ENCODE peak calls at places on chromosomes 12 and 14, in six cellular contexts. S is sigmoid colon, O is IMR-90, V is ascending aorta, Z is heart right ventricle, Y is HAP-1. C is an unnamed sample.

GRCh38 chr14:36096090-36096489 is 80.4 kb downstream of the PTCSC3 start:
- DNase-seq in O (peak; percentile 52), Z (no peak), V (no peak), Y (no peak), S (no peak), C (no peak)

GRCh38 chr14:58947816-58948440 is 240.5 kb upstream of the DAAM1 start:
- DNase-seq in S (no peak), O (no peak), Y (no peak), Z (no peak), V (no peak), C (no peak)

GRCh38 chr12:131208425-131208824 is 254.7 kb downstream of the ADGRD1 start:
- DNase-seq in V (peak; percentile 33), Z (no peak), S (no peak), O (no peak), Y (no peak), C (no peak)

GRCh38 chr12:93772003-93772402 is 94.8 kb downstream of the CRADD start:
- DNase-seq in Z (no peak), Y (no peak), V (no peak), S (no peak), O (no peak), C (no peak)

GRCh38 chr14:73753887-73754880 is 40.0 kb upstream of the PNMA1 start:
- DNase-seq in O (no peak), S (peak; percentile 83), Z (no peak), V (no peak), Y (no peak), C (no peak)

GRCh38 chr12:2642896-2643425 is 151.8 kb upstream of the FKBP4 start:
- DNase-seq in Z (no peak), V (peak; percentile 27), O (no peak), S (peak; percentile 46), Y (no peak), C (no peak)

GRCh38 chr12:46442239-46442638 is 69.7 kb upstream of the SLC38A2 start:
- DNase-seq in Z (no peak), O (peak; percentile 82), Y (no peak), S (no peak), V (no peak), C (no peak)

GRCh38 chr14:81233615-81234014 is 12.9 kb upstream of the GTF2A1 start:
- DNase-seq in S (no peak), Y (no peak), V (no peak), Z (no peak), O (no peak), C (no peak)

GRCh38 chr12:113453330-113453729 is 18.3 kb downstream of the LHX5 start:
- DNase-seq in S (no peak), Y (no peak), Z (no peak), V (no peak), O (no peak), C (no peak)

GRCh38 chr12:79300199-79300568 is 390.6 kb downstream of the PAWR start:
- DNase-seq in Z (no peak), Y (no peak), S (no peak), V (no peak), O (peak; percentile 91), C (no peak)

GRCh38 chr12:128643106-128643651 is 180.6 kb downstream of the SLC15A4 start:
- DNase-seq in Y (no peak), Z (no peak), V (no peak), S (no peak), O (no peak), C (no peak)

GRCh38 chr12:104275689-104276088 is 27.9 kb upstream of the EID3 start:
- DNase-seq in O (peak; percentile 53), Y (no peak), V (no peak), Z (no peak), S (no peak), C (no peak)

GRCh38 chr12:104274811-104275210 is 28.7 kb upstream of the EID3 start:
- DNase-seq in V (no peak), O (no peak), Z (no peak), Y (no peak), S (no peak), C (no peak)

GRCh38 chr12:104279164-104279563 is 24.4 kb upstream of the EID3 start:
- DNase-seq in S (no peak), Y (no peak), Z (no peak), V (no peak), O (no peak), C (no peak)

GRCh38 chr12:104273503-104273902 is 30.0 kb upstream of the EID3 start:
- DNase-seq in Z (no peak), Y (no peak), O (no peak), S (no peak), V (no peak), C (no peak)

GRCh38 chr12:104276192-104277131 is 27.1 kb upstream of the EID3 start:
- DNase-seq in O (no peak), Z (no peak), Y (no peak), S (no peak), V (no peak), C (no peak)
- H3K4me3 ChIP-seq in O (peak overlapping the region; percentile 10), Z (no peak overlapping the region), Y (no peak overlapping the region), S (peak overlapping the region; percentile 5), V (peak overlapping the region; percentile 42), C (no peak overlapping the region)

GRCh38 chr14:50063876-50064420 is 52.4 kb downstream of the VCPKMT start:
- DNase-seq in O (no peak), Z (no peak), V (no peak), S (no peak), Y (no peak), C (no peak)
- H3K4me1 ChIP-seq in O (peaks cover 37% of the 10 kb centered on the region), Z (peaks cover 14% of the 10 kb centered on the region), V (peaks cover 14% of the 10 kb centered on the region), S (no peaks in the 10 kb centered on the region), Y (peaks cover 17% of the 10 kb centered on the region), C (no peaks in the 10 kb centered on the region)

GRCh38 chr12:132222096-132222807 is 78.0 kb downstream of the NOC4L start:
- DNase-seq in O (peak; percentile 2), Z (no peak), S (no peak), V (no peak), Y (peak; percentile 31), C (peak; percentile 18)
- H3K27me3 ChIP-seq in O (peaks cover 3% of the 10 kb centered on the region), Z (peaks cover 56% of the 10 kb centered on the region), S (peaks cover 10% of the 10 kb centered on the region), V (no peaks in the 10 kb centered on the region), Y (peaks cover 10% of the 10 kb centered on the region), C (peaks cover 3% of the 10 kb centered on the region)

GRCh38 chr12:51224625-51225024 is 6.8 kb upstream of the POU6F1 start:
- DNase-seq in Z (no peak), V (no peak), S (no peak), Y (no peak), O (no peak), C (no peak)

GRCh38 chr12:51219345-51219744 is 1.5 kb upstream of the POU6F1 start:
- DNase-seq in O (no peak), Z (no peak), V (no peak), Y (no peak), S (no peak), C (no peak)

GRCh38 chr12:51218607-51219161 is 822 bp upstream of the POU6F1 start:
- DNase-seq in Y (peak; percentile 51), V (no peak), O (no peak), Z (no peak), S (no peak), C (peak; percentile 65)

GRCh38 chr12:51225800-51226199 is 7.9 kb upstream of the POU6F1 start:
- DNase-seq in S (no peak), V (no peak), Y (no peak), O (no peak), Z (no peak), C (no peak)

DNA sequence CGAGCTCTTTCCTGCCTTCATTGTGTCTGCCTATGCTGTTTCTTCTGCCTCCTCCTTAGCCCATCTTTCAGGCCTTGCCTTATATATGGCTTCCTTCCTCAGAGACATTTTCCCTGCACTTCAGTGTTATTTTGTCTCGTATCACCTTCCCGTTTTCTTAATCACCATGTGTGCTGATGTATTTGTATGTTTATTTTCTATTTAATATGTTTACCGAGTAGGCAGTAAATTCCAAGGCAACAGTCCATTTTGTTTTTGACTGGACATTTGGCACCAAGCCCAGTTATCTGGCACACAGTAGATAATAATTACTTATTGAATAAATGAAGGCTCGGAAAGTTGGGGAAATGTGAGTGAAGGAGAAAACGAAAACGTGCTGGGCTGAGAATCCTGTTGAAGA is 4.6 kb upstream of the POU6F1 start:
- DNase-seq in Y (no peak), V (no peak), O (no peak), S (no peak), Z (no peak), C (peak; percentile 36)
- H3K4me3 ChIP-seq in Y (no peak overlapping the region), V (no peak overlapping the region), O (no peak overlapping the region), S (no peak overlapping the region), Z (no peak overlapping the region), C (peak overlapping the region; percentile 9)